ENCODE peak calls at places on chromosomes 16 and 17, in ten cellular contexts. M is stimulated activated CD4-positive, alpha-beta T cell treated with anti-CD3 and anti-CD28 coated beads, Interleukin-15, amount 100 ng/mL, for 48 hours; Q is NCI-H1436 treated with DMSO at 0.1 percent for 48 hours; V is adipocyte; P is uterus; O is nucleus accumbens; C is IMR-90; T is NCI-H460; Z is aorta; N is HFFc6. K is an unnamed sample.
A peak's percentile ranks its signal among the peaks of the same experiment; 100 is the strongest.

GRCh38 chr16:68866933-68867332 is 23.6 kb downstream of the TANGO6 start:
- DNase-seq in Q (no peak), P (no peak), Z (no peak), C (no peak), T (no peak), O (no peak), M (no peak), V (no peak), N (no peak), K (no peak)

GRCh38 chr16:12964466-12964865 is 63.1 kb downstream of the SHISA9 start:
- DNase-seq in C (no peak), V (no peak), Z (no peak), N (no peak), Q (no peak), P (no peak), O (no peak), T (no peak), M (no peak), K (no peak)

GRCh38 chr17:42653179-42654124 is 5.6 kb upstream of the TUBG2 start:
- DNase-seq in V (peak; percentile 90), Q (no peak), C (peak; percentile 54), P (peak; percentile 82), N (peak; percentile 69), O (peak; percentile 10), T (no peak), M (no peak), Z (peak; percentile 87), K (no peak)

GRCh38 chr16:73365010-73365409 is 317.1 kb upstream of the ZFHX3 start:
- DNase-seq in V (no peak), C (peak; percentile 12), M (no peak), T (no peak), Z (no peak), P (no peak), N (no peak), Q (peak; percentile 7), O (no peak), K (peak; percentile 86)

GRCh38 chr16:5071341-5071680 is 332 bp upstream of the ALG1 start:
- DNase-seq in C (no peak), O (no peak), P (no peak), Z (peak; percentile 3), V (no peak), T (no peak), Q (no peak), N (no peak), M (no peak), K (no peak)

GRCh38 chr17:81349397-81350319 is 45.6 kb upstream of the BAHCC1 start:
- DNase-seq in P (no peak), T (no peak), C (no peak), N (no peak), V (no peak), O (no peak), Z (no peak), M (no peak), Q (no peak), K (peak; percentile 65)

GRCh38 chr17:10316986-10317834 is 55.6 kb downstream of the MYH13 start:
- DNase-seq in N (peak; percentile 65), T (peak; percentile 51), Q (no peak), M (no peak), O (peak; percentile 9), P (peak; percentile 71), Z (peak; percentile 87), C (peak; percentile 41), V (peak; percentile 71), K (no peak)

GRCh38 chr17:2853722-2854580 is 57.7 kb downstream of the RAP1GAP2 start:
- DNase-seq in Z (no peak), C (no peak), P (no peak), T (no peak), Q (no peak), O (no peak), M (no peak), V (peak; percentile 15), N (no peak), K (no peak)

GRCh38 chr16:26554030-26554429 is 512.7 kb upstream of the C16orf82 start:
- DNase-seq in P (no peak), C (no peak), O (no peak), M (no peak), N (no peak), V (no peak), Q (no peak), Z (no peak), T (no peak), K (no peak)

GRCh38 chr17:72826602-72827001 is 265.9 kb downstream of the SLC39A11 start:
- DNase-seq in C (peak; percentile 57), M (no peak), O (no peak), T (no peak), Z (no peak), V (no peak), Q (no peak), P (no peak), N (peak; percentile 11), K (no peak)

GRCh38 chr16:85545227-85545818 is 67.8 kb upstream of the GSE1 start:
- DNase-seq in V (no peak), N (no peak), O (no peak), P (no peak), T (no peak), Z (no peak), M (no peak), Q (no peak), C (no peak), K (no peak)

GRCh38 chr17:39739020-39739884 is 1.5 kb downstream of the GRB7 start:
- DNase-seq in T (no peak), N (peak; percentile 27), V (peak; percentile 57), M (no peak), O (no peak), Z (no peak), C (no peak), Q (peak; percentile 14), P (peak; percentile 69), K (no peak)